ENCODE peak calls at places on chromosomes 16 and 17, in five cellular contexts. Z is AG09309, J is nephron progenitor cell, A is PC-9, E is fibroblast of lung. C is an unnamed sample.

GRCh38 chr16:68257906-68258800 is 6.2 kb upstream of the SLC7A6 start:
- DNase-seq in A (peak), Z (no peak), J (peak), E (peak), C (no peak)

GRCh38 chr17:75703591-75703990 is 17.7 kb upstream of the ITGB4 start:
- DNase-seq in J (no peak), E (no peak), Z (no peak), A (no peak), C (no peak)

GRCh38 chr16:67748791-67749282 is 29.7 kb upstream of the GFOD2 start:
- DNase-seq in Z (no peak), A (no peak), E (no peak), J (no peak), C (no peak)

GRCh38 chr16:31179153-31179746 is 689 bp upstream of the FUS start:
- DNase-seq in E (no peak), Z (no peak), J (no peak), A (no peak), C (no peak)

GRCh38 chr17:9951803-9952202 is 46.7 kb upstream of the RCVRN start:
- DNase-seq in E (no peak), A (no peak), J (no peak), Z (no peak), C (no peak)

GRCh38 chr17:42541041-42541833 is 5.2 kb downstream of the NAGLU start:
- DNase-seq in Z (no peak), E (no peak), A (no peak), J (no peak), C (no peak)

GRCh38 chr16:13270602-13271001 is 369.2 kb downstream of the SHISA9 start:
- DNase-seq in J (no peak), Z (no peak), E (no peak), A (no peak), C (no peak)

GRCh38 chr16:89330177-89330856 is 112.8 kb downstream of the ZNF778 start:
- DNase-seq in Z (no peak), J (no peak), E (peak), A (peak), C (no peak)

GRCh38 chr17:30475206-30475605 is 2.0 kb upstream of the GOSR1 start:
- DNase-seq in J (no peak), A (no peak), E (no peak), Z (no peak), C (no peak)

GRCh38 chr16:49158029-49158642 is 123.5 kb downstream of the CBLN1 start:
- DNase-seq in A (peak), Z (no peak), E (peak), J (peak), C (no peak)

GRCh38 chr16:69187891-69188451 is 1.0 kb downstream of the SNTB2 start:
- DNase-seq in E (peak), Z (no peak), J (peak), A (peak), C (no peak)

GRCh38 chr17:14856156-14856555 is 409.0 kb downstream of the PMP22 start:
- DNase-seq in E (no peak), Z (no peak), A (no peak), J (no peak), C (no peak)
- TF ChIP-seq CTCF in E (no peak), Z (no peak), A (no peak), J (no peak), C (no peak)

DNA sequence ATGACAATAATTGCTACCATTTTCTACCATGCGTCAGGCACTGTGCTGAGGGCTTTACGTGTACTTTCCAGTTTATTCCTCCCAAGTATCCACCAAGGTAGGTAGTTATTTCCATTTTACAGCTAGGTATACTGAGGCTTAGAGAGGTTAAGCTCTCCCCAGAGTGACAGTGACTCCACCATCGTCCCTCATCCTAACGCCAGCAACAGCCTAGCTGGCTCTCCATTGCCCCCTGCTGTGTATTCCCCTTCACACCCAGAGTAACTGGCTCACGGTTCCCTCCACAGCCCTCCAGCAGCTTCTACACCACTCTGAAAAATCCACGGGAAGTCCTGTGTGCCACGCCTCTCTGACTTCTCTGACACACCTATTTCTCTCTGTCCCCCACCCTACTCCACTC is 7.1 kb upstream of the ASGR1 start:
- DNase-seq in E (no peak), J (no peak), A (no peak), Z (no peak), C (no peak)
- TF ChIP-seq CTCF in E (peak), J (no peak), A (no peak), Z (peak), C (no peak)

GRCh38 chr16:23302045-23302956 is at the start of gene SCNN1B:
- DNase-seq in A (peak), E (no peak), J (peak), Z (no peak), C (no peak)
- TF ChIP-seq CTCF in A (no peak), E (no peak), J (no peak), Z (no peak), C (no peak)

GRCh38 chr17:40726919-40727318 is 23.4 kb upstream of the KRT24 start:
- DNase-seq in J (no peak), A (no peak), Z (no peak), E (peak), C (no peak)
- TF ChIP-seq CTCF in J (no peak), A (peak), Z (peak), E (peak), C (peak)

DNA sequence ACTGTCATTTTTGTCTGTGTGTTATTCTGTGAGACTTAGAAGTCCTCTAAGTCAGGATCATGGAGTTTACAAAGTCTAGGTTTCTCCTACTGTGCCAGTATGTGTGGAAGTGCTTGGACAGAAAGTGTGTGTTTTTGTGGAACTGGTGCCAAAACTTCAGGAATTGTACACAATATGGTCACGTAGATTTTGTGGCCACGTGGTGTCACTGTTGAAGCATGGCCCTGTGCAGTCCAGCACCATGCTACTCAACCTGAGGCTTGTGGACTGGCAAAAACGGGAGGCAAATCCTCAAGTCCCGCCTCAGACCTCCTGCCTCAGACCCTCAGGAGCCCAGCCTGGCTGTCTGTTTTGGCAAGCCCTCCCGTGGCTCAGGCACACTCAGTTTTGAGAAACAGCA is 16.7 kb upstream of the ALKBH5 start:
- DNase-seq in J (no peak), E (no peak), A (no peak), Z (no peak), C (no peak)
- TF ChIP-seq CTCF in J (no peak), E (no peak), A (peak), Z (no peak), C (no peak)

DNA sequence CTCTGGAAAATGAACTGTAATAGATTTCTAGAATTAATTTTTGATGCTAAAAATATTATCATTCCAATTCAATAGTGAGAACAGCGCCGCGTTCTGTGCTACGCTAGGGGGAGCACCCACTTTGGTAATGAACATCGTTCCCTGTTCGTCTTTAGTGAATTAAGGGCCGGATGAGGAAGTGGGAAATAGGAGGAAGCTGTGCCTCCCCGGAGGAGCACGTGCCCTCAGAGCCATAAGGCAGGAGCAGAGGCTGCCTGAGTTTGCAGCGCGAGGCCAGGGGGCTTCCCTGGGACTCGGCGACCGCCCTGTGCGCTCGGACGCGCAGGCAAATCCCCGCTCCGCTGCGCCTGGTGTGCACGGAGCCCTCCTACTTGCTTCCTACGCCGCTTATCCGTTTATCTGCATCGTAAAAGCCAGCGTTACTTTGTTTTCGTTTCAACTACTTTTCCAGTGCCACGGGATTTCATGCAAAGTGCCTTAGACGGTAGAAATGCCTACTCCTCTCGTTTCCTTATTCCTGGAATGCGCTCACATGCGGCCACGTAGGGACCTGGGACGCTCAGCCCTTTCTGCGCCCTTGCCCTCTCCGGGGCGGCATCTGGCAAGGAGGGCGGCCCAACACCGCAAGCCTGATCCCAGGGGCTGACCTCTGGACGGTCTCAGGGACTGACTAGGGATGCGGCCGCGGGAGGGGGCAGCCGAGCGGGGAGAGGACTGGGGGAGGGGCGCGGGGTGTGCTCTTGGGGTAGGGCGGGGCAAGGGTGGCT is 76.4 kb downstream of the KCNJ12 start:
- DNase-seq in J (peak), E (peak), A (no peak), Z (peak), C (no peak)
- TF ChIP-seq CTCF in J (peak), E (peak), A (no peak), Z (peak), C (peak)

DNA sequence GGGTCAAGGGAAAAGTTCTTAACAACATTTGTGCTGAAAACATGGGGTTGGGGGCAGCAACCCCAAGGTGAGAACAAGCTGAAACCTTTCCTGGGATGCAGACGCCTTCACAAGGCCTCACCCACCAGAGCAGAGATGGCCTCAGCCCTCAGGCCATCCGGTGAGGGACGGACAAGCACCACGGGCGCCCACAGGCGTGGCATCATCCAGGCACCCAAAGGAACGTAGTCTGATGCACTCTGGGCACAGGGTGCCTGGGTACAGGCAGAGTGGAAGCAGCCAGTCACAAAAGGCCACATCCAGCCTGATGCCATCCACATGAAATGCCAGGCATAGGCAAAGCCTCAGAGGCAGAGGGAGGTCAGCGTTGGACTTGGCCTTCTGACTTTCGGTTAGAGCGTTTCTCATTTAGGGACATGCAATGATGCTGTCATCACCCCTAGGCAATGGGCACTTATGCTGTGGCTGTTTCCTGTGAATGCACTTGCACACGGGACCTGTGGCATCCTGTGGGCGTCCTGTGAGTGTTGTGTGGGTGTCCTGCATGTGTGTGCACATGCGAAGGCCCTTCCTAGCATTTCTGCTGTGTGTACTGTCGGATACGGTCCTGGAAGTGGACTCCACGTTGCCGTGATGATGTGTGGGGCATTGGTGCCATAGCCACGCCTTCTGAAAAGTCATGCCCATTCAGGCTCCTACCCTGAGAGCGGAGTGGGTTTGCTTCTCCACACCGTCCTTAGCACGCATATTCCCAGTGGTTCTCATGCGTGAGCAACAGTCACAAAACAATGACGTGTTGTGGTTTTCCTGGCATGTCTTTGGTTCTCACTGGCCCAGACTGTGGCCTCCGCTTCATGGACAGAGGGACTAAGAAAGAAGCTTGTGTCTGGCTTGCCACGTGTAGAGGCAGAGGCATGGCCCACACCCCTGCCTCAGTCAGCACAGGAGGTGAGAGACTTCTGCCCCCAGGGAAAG is 52.7 kb upstream of the ZNF469 start:
- DNase-seq in E (peak), A (no peak), J (no peak), Z (peak), C (no peak)
- TF ChIP-seq CTCF in E (no peak), A (no peak), J (no peak), Z (no peak), C (no peak)

DNA sequence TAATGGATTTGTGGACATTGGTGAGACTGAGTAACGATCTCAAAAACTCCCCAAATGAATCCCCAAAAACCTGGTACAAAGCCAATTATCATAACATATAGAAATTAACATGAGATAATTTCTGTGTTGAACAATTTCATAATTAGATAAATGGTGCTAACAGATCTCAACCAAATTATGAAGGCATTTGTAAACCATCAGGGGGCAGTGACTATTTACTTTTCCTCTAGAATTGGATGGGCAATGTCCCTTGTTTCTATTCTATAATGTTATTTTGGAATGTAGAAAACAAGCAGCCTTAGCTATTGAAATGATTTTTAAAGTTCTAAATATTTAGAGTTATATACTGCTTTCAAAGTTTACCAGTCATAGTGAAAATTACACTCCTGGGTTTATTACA is 57.8 kb downstream of the MYH10 start:
- DNase-seq in Z (no peak), A (no peak), E (no peak), J (no peak), C (no peak)
- TF ChIP-seq CTCF in Z (peak), A (no peak), E (peak), J (no peak), C (peak)

C was measured in D721Med.